ENCODE peak calls at places on chromosome 18, in eight cellular contexts. Q is esophagus muscularis mucosa, C is GM12878, H is GM12891, J is endothelial cell of umbilical vein, I is GM23338, Z is GM12892, W is SK-N-SH. G is an unnamed sample.

GRCh38 chr18:14747513-14748474 is at the start of gene ANKRD30B:
- DNase-seq in Q (no peak), C (no peak), H (no peak), J (no peak), I (no peak), Z (no peak), W (peak), G (no peak)

GRCh38 chr18:34942276-34942675 is 98.9 kb upstream of the MAPRE2 start:
- DNase-seq in Q (no peak), C (no peak), H (no peak), J (no peak), I (no peak), Z (no peak), W (no peak), G (no peak)

GRCh38 chr18:49944681-49945080 is 131.3 kb upstream of the ACAA2 start:
- DNase-seq in Q (no peak), C (no peak), H (no peak), J (no peak), I (peak), Z (no peak), W (no peak), G (no peak)

GRCh38 chr18:22307528-22307927 is 110.2 kb downstream of the CTAGE1 start:
- DNase-seq in Q (no peak), C (no peak), H (no peak), J (no peak), I (no peak), Z (no peak), W (no peak), G (no peak)

GRCh38 chr18:34870916-34871315 is 160.8 kb downstream of the DTNA start:
- DNase-seq in Q (no peak), C (no peak), H (no peak), J (no peak), I (no peak), Z (no peak), W (no peak), G (no peak)

GRCh38 chr18:49024808-49025361 is 74.1 kb upstream of the SMAD7 start:
- DNase-seq in Q (no peak), C (no peak), H (no peak), J (no peak), I (no peak), Z (no peak), W (peak), G (no peak)

GRCh38 chr18:62182220-62182619 is 4.6 kb downstream of the PIGN start:
- DNase-seq in Q (no peak), C (no peak), H (no peak), J (no peak), I (no peak), Z (no peak), W (no peak), G (no peak)

GRCh38 chr18:159933-160332 is 1.6 kb downstream of the USP14 start:
- DNase-seq in Q (no peak), C (no peak), H (no peak), J (no peak), I (no peak), Z (no peak), W (no peak), G (no peak)

GRCh38 chr18:28637897-28638296 is 461.0 kb upstream of the CDH2 start:
- DNase-seq in Q (no peak), C (no peak), H (no peak), J (peak), I (peak), Z (no peak), W (no peak), G (no peak)

GRCh38 chr18:75923169-75923568 is 495.7 kb upstream of the SMIM21 start:
- DNase-seq in Q (peak), C (no peak), H (no peak), J (no peak), I (no peak), Z (no peak), W (no peak), G (peak)

GRCh38 chr18:73975266-73975665 is 172.4 kb downstream of the FBXO15 start:
- DNase-seq in Q (peak), C (no peak), H (no peak), J (no peak), I (no peak), Z (no peak), W (no peak), G (no peak)

GRCh38 chr18:49751427-49752094 is 61.8 kb downstream of the ACAA2 start:
- DNase-seq in Q (no peak), C (no peak), H (no peak), J (no peak), I (no peak), Z (no peak), W (no peak), G (no peak)

GRCh38 chr18:9653390-9653789 is 39.0 kb upstream of the PPP4R1 start:
- DNase-seq in Q (no peak), C (no peak), H (no peak), J (peak), I (no peak), Z (no peak), W (peak), G (no peak)

GRCh38 chr18:5466256-5466655 is 77.5 kb downstream of the EPB41L3 start:
- DNase-seq in Q (no peak), C (no peak), H (no peak), J (peak), I (no peak), Z (no peak), W (no peak), G (no peak)

GRCh38 chr18:45566025-45566740 is 49.1 kb upstream of the SLC14A2 start:
- DNase-seq in Q (no peak), C (no peak), H (no peak), J (no peak), I (no peak), Z (no peak), W (no peak), G (no peak)

GRCh38 chr18:12862874-12863482 is 21.1 kb downstream of the PTPN2 start:
- DNase-seq in Q (no peak), C (no peak), H (no peak), J (no peak), I (peak), Z (no peak), W (no peak), G (no peak)

GRCh38 chr18:76449110-76449453 is 46.0 kb downstream of the ZNF516 start:
- DNase-seq in Q (no peak), C (no peak), H (no peak), J (no peak), I (no peak), Z (no peak), W (no peak), G (no peak)

GRCh38 chr18:30175061-30175574 is 867.4 kb downstream of the DSC3 start:
- DNase-seq in Q (no peak), C (no peak), H (no peak), J (no peak), I (no peak), Z (no peak), W (no peak), G (no peak)

GRCh38 chr18:8283901-8284585 is 325.2 kb upstream of the RAB12 start:
- DNase-seq in Q (no peak), C (no peak), H (no peak), J (peak), I (no peak), Z (no peak), W (no peak), G (no peak)

GRCh38 chr18:36109737-36110136 is 19.4 kb downstream of the SLC39A6 start:
- DNase-seq in Q (no peak), C (no peak), H (no peak), J (no peak), I (no peak), Z (no peak), W (no peak), G (no peak)

GRCh38 chr18:25223211-25223610 is 128.8 kb downstream of the ZNF521 start:
- DNase-seq in Q (no peak), C (no peak), H (no peak), J (no peak), I (peak), Z (no peak), W (peak), G (no peak)

GRCh38 chr18:58559427-58560186 is 69.3 kb downstream of the ALPK2 start:
- DNase-seq in Q (no peak), C (no peak), H (no peak), J (no peak), I (no peak), Z (no peak), W (no peak), G (no peak)

GRCh38 chr18:30177056-30177455 is 865.5 kb downstream of the DSC3 start:
- DNase-seq in Q (no peak), C (no peak), H (no peak), J (no peak), I (no peak), Z (no peak), W (no peak), G (no peak)

GRCh38 chr18:23825978-23826405 is 136.7 kb downstream of the LAMA3 start:
- DNase-seq in Q (peak), C (no peak), H (no peak), J (peak), I (no peak), Z (no peak), W (no peak), G (peak)

GRCh38 chr18:49677762-49678398 is 116.0 kb downstream of the LIPG start:
- DNase-seq in Q (no peak), C (peak), H (no peak), J (peak), I (no peak), Z (no peak), W (no peak), G (no peak)

GRCh38 chr18:61901334-61901986 is 8.7 kb upstream of the RNF152 start:
- DNase-seq in Q (peak), C (peak), H (peak), J (peak), I (peak), Z (peak), W (peak), G (peak)

GRCh38 chr18:12597775-12598174 is 60.1 kb downstream of the SPIRE1 start:
- DNase-seq in Q (no peak), C (no peak), H (no peak), J (peak), I (no peak), Z (no peak), W (no peak), G (no peak)

GRCh38 chr18:39051013-39051412 is 1485.4 kb upstream of the CELF4 start:
- DNase-seq in Q (no peak), C (no peak), H (no peak), J (no peak), I (no peak), Z (no peak), W (no peak), G (no peak)

GRCh38 chr18:35030234-35030989 is 10.8 kb upstream of the MAPRE2 start:
- DNase-seq in Q (no peak), C (no peak), H (no peak), J (no peak), I (no peak), Z (no peak), W (no peak), G (no peak)

GRCh38 chr18:74378179-74378682 is 62.6 kb downstream of the C18orf63 start:
- DNase-seq in Q (peak), C (no peak), H (no peak), J (no peak), I (no peak), Z (no peak), W (no peak), G (no peak)

GRCh38 chr18:54517521-54517920 is 73.5 kb upstream of the DYNAP start:
- DNase-seq in Q (no peak), C (no peak), H (no peak), J (no peak), I (no peak), Z (no peak), W (no peak), G (no peak)
- TF ChIP-seq POLR2AphosphoS5 in Q (no peak), C (no peak), H (no peak), J (no peak), I (no peak), Z (no peak), W (no peak), G (no peak)

GRCh38 chr18:42274488-42275137 is 319.6 kb downstream of the PIK3C3 start:
- DNase-seq in Q (no peak), C (no peak), H (no peak), J (no peak), I (peak), Z (no peak), W (peak), G (no peak)

GRCh38 chr18:42271656-42272355 is 316.8 kb downstream of the PIK3C3 start:
- DNase-seq in Q (no peak), C (no peak), H (no peak), J (no peak), I (no peak), Z (no peak), W (no peak), G (no peak)

GRCh38 chr18:42275138-42275535 is 320.1 kb downstream of the PIK3C3 start:
- DNase-seq in Q (no peak), C (no peak), H (no peak), J (no peak), I (no peak), Z (no peak), W (no peak), G (no peak)

GRCh38 chr18:42281124-42281523 is 326.1 kb downstream of the PIK3C3 start:
- DNase-seq in Q (no peak), C (no peak), H (no peak), J (no peak), I (no peak), Z (no peak), W (no peak), G (no peak)

GRCh38 chr18:42275949-42276730 is 321.1 kb downstream of the PIK3C3 start:
- DNase-seq in Q (no peak), C (no peak), H (no peak), J (no peak), I (no peak), Z (no peak), W (no peak), G (no peak)
- TF ChIP-seq POLR2AphosphoS5 in Q (no peak), C (no peak), H (no peak), J (no peak), I (no peak), Z (no peak), W (no peak), G (no peak)

GRCh38 chr18:63319383-63320040 is at the start of gene BCL2:
- DNase-seq in Q (no peak), C (no peak), H (no peak), J (peak), I (peak), Z (no peak), W (no peak), G (peak)

GRCh38 chr18:63317556-63317946 is 2.0 kb downstream of the BCL2 start:
- DNase-seq in Q (no peak), C (no peak), H (no peak), J (no peak), I (no peak), Z (no peak), W (no peak), G (no peak)

GRCh38 chr18:63318882-63319382 is 637 bp downstream of the BCL2 start:
- DNase-seq in Q (no peak), C (no peak), H (no peak), J (peak), I (no peak), Z (no peak), W (no peak), G (no peak)

GRCh38 chr18:63316612-63317555 is 2.7 kb downstream of the BCL2 start:
- DNase-seq in Q (no peak), C (no peak), H (no peak), J (no peak), I (no peak), Z (no peak), W (no peak), G (no peak)

DNA sequence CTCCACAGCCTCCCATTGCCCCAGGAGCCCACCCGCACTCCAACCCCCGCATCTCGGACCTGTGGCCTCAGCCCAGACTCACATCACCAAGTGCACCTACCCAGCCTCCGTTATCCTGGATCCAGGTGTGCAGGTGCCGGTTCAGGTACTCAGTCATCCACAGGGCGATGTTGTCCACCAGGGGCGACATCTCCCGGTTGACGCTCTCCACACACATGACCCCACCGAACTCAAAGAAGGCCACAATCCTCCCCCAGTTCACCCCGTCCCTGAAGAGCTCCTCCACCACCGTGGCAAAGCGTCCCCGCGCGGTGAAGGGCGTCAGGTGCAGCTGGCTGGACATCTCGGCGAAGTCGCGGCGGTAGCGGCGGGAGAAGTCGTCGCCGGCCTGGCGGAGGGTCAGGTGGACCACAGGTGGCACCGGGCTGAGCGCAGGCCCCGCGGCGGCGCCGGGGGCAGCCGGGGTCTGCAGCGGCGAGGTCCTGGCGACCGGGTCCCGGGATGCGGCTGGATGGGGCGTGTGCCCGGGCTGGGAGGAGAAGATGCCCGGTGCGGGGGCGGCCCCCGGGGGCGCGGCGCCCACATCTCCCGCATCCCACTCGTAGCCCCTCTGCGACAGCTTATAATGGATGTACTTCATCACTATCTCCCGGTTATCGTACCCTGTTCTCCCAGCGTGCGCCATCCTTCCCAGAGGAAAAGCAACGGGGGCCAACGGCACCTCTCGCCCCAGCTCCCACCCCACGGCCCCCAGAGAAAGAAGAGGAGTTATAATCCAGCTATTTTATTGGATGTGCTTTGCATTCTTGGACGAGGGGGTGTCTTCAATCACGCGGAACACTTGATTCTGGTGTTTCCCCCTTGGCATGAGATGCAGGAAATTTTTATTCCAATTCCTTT is 1.3 kb downstream of the BCL2 start:
- DNase-seq in Q (no peak), C (no peak), H (peak), J (no peak), I (peak), Z (peak), W (peak), G (peak)
- TF ChIP-seq POLR2AphosphoS5 in Q (peak), C (peak), H (no peak), J (no peak), I (no peak), Z (peak), W (no peak), G (no peak)

GRCh38 chr18:79383388-79384056 is 12.2 kb upstream of the NFATC1 start:
- DNase-seq in Q (no peak), C (no peak), H (no peak), J (no peak), I (no peak), Z (no peak), W (peak), G (no peak)
- TF ChIP-seq POLR2AphosphoS5 in Q (no peak), C (no peak), H (no peak), J (no peak), I (no peak), Z (no peak), W (no peak), G (no peak)

GRCh38 chr18:63366270-63366990 is 576 bp downstream of the KDSR start:
- DNase-seq in Q (no peak), C (no peak), H (peak), J (peak), I (peak), Z (peak), W (peak), G (peak)
- TF ChIP-seq POLR2AphosphoS5 in Q (peak), C (no peak), H (no peak), J (peak), I (no peak), Z (no peak), W (no peak), G (peak)

DNA sequence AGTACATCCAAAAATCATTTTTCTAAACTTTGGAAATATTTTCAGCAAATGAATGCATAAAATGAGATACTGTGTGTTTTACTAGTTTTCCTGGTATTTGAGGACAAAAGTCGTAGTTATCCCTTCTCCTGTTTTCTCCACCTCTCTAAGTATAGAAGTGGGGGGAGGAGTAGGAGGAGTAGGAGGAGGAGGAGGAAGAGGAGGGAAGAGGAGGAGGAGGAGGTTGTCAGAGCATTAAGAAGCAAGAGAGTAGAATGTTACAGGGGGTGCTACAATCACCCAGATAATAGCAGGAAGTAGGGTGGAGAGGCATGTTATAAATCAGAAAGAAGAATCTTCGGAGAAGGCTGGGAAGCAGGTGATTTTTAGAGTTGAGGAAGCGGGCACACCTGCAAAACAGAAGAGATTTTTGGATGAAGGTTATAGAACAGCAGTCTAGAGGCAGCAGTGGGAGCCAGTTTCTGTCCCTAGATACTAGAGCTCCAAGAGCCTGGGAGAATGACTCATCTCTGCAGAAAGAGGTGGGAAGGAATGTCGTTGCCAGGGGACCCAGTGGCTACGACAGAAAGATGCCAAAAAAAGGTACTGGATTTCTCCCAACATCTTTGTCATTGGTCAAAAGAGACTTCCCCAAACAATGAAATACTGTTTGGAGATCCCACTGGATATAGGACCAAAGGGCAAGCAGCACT is 44.2 kb upstream of the AQP4 start:
- DNase-seq in Q (no peak), C (no peak), H (no peak), J (no peak), I (peak), Z (no peak), W (no peak), G (no peak)
- TF ChIP-seq POLR2AphosphoS5 in Q (no peak), C (no peak), H (no peak), J (no peak), I (no peak), Z (no peak), W (no peak), G (no peak)

DNA sequence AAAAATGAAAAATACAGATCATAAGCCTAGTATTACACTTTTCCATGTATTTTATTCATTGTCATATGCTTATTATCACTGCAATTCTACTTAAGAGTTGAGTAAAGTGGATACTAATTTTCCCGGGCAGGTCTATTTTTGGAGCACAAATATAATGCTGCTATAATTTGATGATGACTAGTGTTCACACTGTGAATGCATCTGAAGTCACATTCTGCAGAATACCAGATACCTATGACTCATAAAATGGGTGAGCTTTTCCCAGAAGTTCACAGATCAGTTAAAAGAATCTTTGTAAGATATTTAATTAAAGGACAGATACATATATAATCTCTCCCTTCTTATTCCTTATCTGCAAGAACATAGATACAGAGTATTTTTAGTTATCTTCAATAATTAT is 79.8 kb upstream of the MC4R start:
- DNase-seq in Q (no peak), C (no peak), H (no peak), J (no peak), I (no peak), Z (no peak), W (peak), G (no peak)
- TF ChIP-seq POLR2AphosphoS5 in Q (no peak), C (no peak), H (no peak), J (no peak), I (no peak), Z (no peak), W (peak), G (no peak)

GRCh38 chr18:37452015-37452414 is 113.6 kb downstream of the CELF4 start:
- DNase-seq in Q (no peak), C (no peak), H (no peak), J (no peak), I (no peak), Z (no peak), W (no peak), G (no peak)

GRCh38 chr18:37452697-37453385 is 112.8 kb downstream of the CELF4 start:
- DNase-seq in Q (no peak), C (no peak), H (no peak), J (no peak), I (no peak), Z (no peak), W (no peak), G (peak)

GRCh38 chr18:37451239-37451825 is 114.3 kb downstream of the CELF4 start:
- DNase-seq in Q (no peak), C (no peak), H (no peak), J (no peak), I (no peak), Z (no peak), W (no peak), G (no peak)

GRCh38 chr18:37449618-37450017 is 116.0 kb downstream of the CELF4 start:
- DNase-seq in Q (no peak), C (no peak), H (no peak), J (no peak), I (no peak), Z (no peak), W (no peak), G (no peak)

GRCh38 chr18:37450434-37451133 is 115.0 kb downstream of the CELF4 start:
- DNase-seq in Q (no peak), C (no peak), H (no peak), J (no peak), I (peak), Z (no peak), W (peak), G (no peak)
- TF ChIP-seq POLR2AphosphoS5 in Q (no peak), C (no peak), H (no peak), J (no peak), I (no peak), Z (no peak), W (no peak), G (no peak)